ENCODE peak calls at places on chromosomes 4 and X, in seven cellular contexts. O is stomach; I is CD8-positive, alpha-beta T cell; Z is CD4-positive, alpha-beta memory T cell; G is astrocyte; Q is adipocyte; W is PC-3. T is an unnamed sample.

GRCh38 chr4:140423106-140423505 is 4.3 kb downstream of the CLGN start:
- DNase-seq in Z (no peak), O (no peak), G (peak; percentile 36), Q (peak; percentile 50), I (no peak), W (peak; percentile 63), T (no peak)

GRCh38 chr4:147683172-147683571 is 791 bp downstream of the PRMT9 start:
- DNase-seq in Z (peak; percentile 20), G (no peak), I (no peak), Q (peak; percentile 68), O (no peak), W (peak; percentile 8), T (peak; percentile 38)

GRCh38 chr4:117678861-117679260 is 355.4 kb upstream of the NDST3 start:
- DNase-seq in Q (no peak), I (no peak), O (no peak), Z (no peak), G (no peak), W (no peak), T (no peak)

GRCh38 chr4:56570041-56570440 is 64.5 kb downstream of the ARL9 start:
- DNase-seq in G (peak; percentile 79), O (no peak), Z (no peak), Q (no peak), W (peak; percentile 46), I (no peak), T (no peak)

GRCh38 chr4:87009095-87009648 is 74.4 kb downstream of the AFF1 start:
- DNase-seq in I (no peak), G (no peak), Q (no peak), O (no peak), W (no peak), Z (no peak), T (no peak)

GRCh38 chrX:78075787-78076389 is 28.2 kb upstream of the PGK1 start:
- DNase-seq in W (peak; percentile 22), Z (no peak), G (no peak), I (no peak), O (no peak), Q (no peak), T (no peak)

GRCh38 chrX:44088755-44089154 is 115.6 kb upstream of the NDP start:
- DNase-seq in W (no peak), I (no peak), Z (no peak), O (no peak), Q (no peak), G (no peak), T (no peak)

GRCh38 chr4:120680647-120681228 is 241.8 kb downstream of the PRDM5 start:
- DNase-seq in I (no peak), O (no peak), Z (no peak), Q (no peak), W (no peak), G (no peak), T (no peak)

GRCh38 chr4:143531368-143531767 is 17.9 kb downstream of the SMARCA5 start:
- DNase-seq in Z (no peak), W (peak; percentile 42), O (no peak), I (no peak), G (no peak), Q (peak; percentile 57), T (no peak)

GRCh38 chr4:85740431-85740861 is 265.5 kb downstream of the ARHGAP24 start:
- DNase-seq in Z (no peak), I (no peak), W (peak; percentile 33), O (no peak), G (peak; percentile 21), Q (peak; percentile 43), T (no peak)
- H3K4me1 ChIP-seq in Z (no peaks in the 10 kb centered on the region), I (no peaks in the 10 kb centered on the region), W (peaks cover 25% of the 10 kb centered on the region), O (peaks cover 20% of the 10 kb centered on the region), G (no peaks in the 10 kb centered on the region), Q (peaks cover 54% of the 10 kb centered on the region), T (no peaks in the 10 kb centered on the region)

DNA sequence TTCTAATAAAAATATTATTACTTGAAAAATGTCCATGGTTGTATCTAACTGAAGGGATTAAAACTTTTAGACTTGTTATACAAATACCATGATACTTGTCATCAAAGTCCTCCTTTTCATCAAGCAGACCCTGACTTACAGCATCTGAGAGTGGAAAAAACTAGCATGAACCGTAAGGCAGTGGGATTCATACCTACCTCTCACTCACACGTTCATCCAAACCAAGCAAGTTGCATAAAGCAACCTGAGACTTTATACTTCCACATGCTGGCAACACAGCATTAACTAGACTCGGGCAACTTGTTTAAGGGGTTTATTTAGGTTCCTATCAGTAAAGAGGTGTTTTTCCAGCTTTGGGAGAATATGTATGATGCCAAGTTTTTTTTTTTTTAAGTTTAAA is 22.6 kb upstream of the TLR7 start:
- DNase-seq in G (no peak), W (no peak), O (no peak), Z (no peak), Q (no peak), I (no peak), T (no peak)
- H3K4me1 ChIP-seq in G (no peaks in the 10 kb centered on the region), W (peaks cover 5% of the 10 kb centered on the region), O (no peaks in the 10 kb centered on the region), Z (peaks cover 4% of the 10 kb centered on the region), Q (no peaks in the 10 kb centered on the region), I (no peaks in the 10 kb centered on the region), T (no peaks in the 10 kb centered on the region)

DNA sequence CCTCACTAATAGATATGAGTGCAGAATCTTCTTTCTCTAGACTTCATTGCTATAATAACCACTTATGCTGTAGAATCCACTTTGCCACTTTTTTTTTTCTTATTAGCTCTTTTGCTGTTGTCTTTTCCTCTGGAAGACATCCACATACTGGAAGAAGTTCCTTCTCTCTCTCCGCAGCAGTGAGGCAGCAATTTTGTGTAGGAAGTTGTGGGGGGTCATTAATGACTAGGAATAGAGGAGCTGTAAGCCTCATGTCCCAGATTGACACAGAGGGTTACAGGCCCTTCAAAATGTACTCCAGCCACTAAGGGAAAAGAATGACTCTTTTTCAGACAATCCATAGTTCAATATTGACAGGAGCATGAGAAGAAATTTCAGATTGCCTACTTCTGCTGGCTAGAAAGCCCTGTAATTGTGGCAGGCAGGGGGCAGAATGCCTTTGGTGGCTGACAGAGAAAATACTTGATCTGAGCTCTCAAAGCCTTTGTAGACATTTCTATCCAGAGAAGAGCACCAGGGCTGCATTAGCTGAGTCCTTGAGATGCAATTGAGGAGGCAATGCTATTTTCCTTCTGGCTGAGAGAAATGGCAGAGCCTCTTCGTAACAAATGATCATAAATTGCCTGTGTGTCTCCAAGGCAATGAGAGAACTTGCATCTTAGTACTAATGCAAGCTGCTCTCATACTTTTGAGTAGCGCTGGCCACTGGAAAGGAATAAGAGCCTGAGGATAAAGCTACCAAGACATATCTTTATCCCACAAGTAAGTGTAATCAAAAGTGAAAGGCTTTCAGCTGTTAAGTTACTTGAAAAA is 856.3 kb downstream of the STIM2 start:
- DNase-seq in W (no peak), G (no peak), Z (no peak), O (no peak), Q (no peak), I (no peak), T (no peak)
- H3K4me1 ChIP-seq in W (peaks cover 8% of the 10 kb centered on the region), G (no peaks in the 10 kb centered on the region), Z (no peaks in the 10 kb centered on the region), O (no peaks in the 10 kb centered on the region), Q (no peaks in the 10 kb centered on the region), I (no peaks in the 10 kb centered on the region), T (no peaks in the 10 kb centered on the region)

GRCh38 chr4:123346944-123347343 is 49.7 kb upstream of the SPRY1 start:
- DNase-seq in Z (no peak), W (no peak), O (no peak), G (no peak), Q (no peak), I (no peak), T (no peak)

GRCh38 chr4:123343400-123344060 is 53.1 kb upstream of the SPRY1 start:
- DNase-seq in O (no peak), G (no peak), I (no peak), Z (no peak), W (no peak), Q (no peak), T (no peak)

GRCh38 chr4:123345132-123345923 is 51.3 kb upstream of the SPRY1 start:
- DNase-seq in I (no peak), O (no peak), Z (no peak), W (no peak), G (no peak), Q (no peak), T (no peak)

GRCh38 chr4:123345924-123346300 is 50.7 kb upstream of the SPRY1 start:
- DNase-seq in G (no peak), W (no peak), Z (no peak), Q (no peak), I (no peak), O (no peak), T (no peak)

DNA sequence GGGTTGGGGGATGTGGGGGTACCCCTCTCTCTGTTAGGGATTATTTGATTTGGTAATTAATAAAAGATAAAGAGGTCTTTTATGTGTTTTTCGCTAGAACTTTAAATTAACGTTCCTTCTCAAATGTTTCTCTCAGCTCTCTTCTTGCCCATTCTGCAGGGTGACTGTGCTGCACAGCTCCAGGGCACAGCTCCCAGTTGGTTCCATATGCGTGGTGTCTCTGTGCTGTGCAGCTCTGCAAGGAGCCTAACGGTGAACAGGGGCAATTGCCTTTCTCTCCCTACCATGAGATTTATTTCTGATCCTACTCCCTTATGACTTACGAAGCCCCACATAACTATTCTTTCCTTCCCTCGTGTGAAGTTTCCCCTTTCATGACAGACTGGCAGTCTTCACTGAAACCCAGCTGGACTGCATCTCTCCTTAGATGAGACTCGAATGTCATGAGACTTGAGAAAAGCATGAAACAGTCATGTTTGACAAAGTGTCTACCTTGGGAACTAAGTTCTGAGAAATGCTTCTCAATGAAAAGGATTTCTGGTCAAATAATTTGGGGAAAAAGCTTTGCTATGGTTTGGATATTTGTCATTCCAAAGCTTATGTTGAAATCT is 50.2 kb upstream of the SPRY1 start:
- DNase-seq in G (no peak), Z (no peak), Q (no peak), I (no peak), O (no peak), W (no peak), T (no peak)
- H3K4me1 ChIP-seq in G (no peaks in the 10 kb centered on the region), Z (no peaks in the 10 kb centered on the region), Q (peaks cover 5% of the 10 kb centered on the region), I (no peaks in the 10 kb centered on the region), O (peaks cover 25% of the 10 kb centered on the region), W (no peaks in the 10 kb centered on the region), T (no peaks in the 10 kb centered on the region)

T was measured in naive thymus-derived CD4-positive, alpha-beta T cell.